ENCODE peak calls at places on chromosomes 7 and 10, in six cellular contexts. B, J, M, C, Z and Q are unnamed samples.

GRCh38 chr10:35639021-35639521 is 3.0 kb downstream of the FZD8 start:
- DNase-seq in C (no peak), B (no peak), J (peak), M (no peak), Z (no peak), Q (no peak)

GRCh38 chr10:51547941-51548340 is 151.5 kb downstream of the CSTF2T start:
- DNase-seq in M (no peak), Z (no peak), J (no peak), B (no peak), C (no peak), Q (no peak)

GRCh38 chr10:86311900-86312299 is 54.7 kb downstream of the GRID1 start:
- DNase-seq in Z (no peak), C (no peak), J (no peak), M (no peak), B (no peak), Q (no peak)

GRCh38 chr7:81175291-81175942 is 256.6 kb upstream of the SEMA3C start:
- DNase-seq in M (no peak), Z (no peak), B (no peak), J (no peak), C (no peak), Q (no peak)

GRCh38 chr10:91536101-91536500 is 96.8 kb downstream of the PPP1R3C start:
- DNase-seq in B (no peak), Z (no peak), C (no peak), J (no peak), M (no peak), Q (peak)

GRCh38 chr10:13412894-13413293 is 64.8 kb upstream of the SEPHS1 start:
- DNase-seq in J (no peak), C (no peak), M (no peak), Z (no peak), B (no peak), Q (no peak)

GRCh38 chr10:53122265-53122664 is 349.7 kb upstream of the MBL2 start:
- DNase-seq in J (no peak), M (no peak), C (no peak), B (no peak), Z (no peak), Q (no peak)

GRCh38 chr10:1754506-1755177 is 17.3 kb upstream of the ADARB2 start:
- DNase-seq in M (no peak), J (no peak), Z (no peak), B (no peak), C (no peak), Q (no peak)

GRCh38 chr7:77707504-77707992 is 11.3 kb downstream of the RSBN1L start:
- DNase-seq in J (no peak), B (no peak), Z (no peak), C (no peak), M (no peak), Q (no peak)

GRCh38 chr10:103584216-103585010 is 90.9 kb downstream of the NEURL1 start:
- DNase-seq in J (no peak), B (no peak), C (no peak), Z (no peak), M (no peak), Q (no peak)

GRCh38 chr10:111392910-111393309 is 316.1 kb downstream of the ADRA2A start:
- DNase-seq in B (no peak), M (no peak), J (no peak), Z (no peak), C (no peak), Q (no peak)

GRCh38 chr7:50662059-50662689 is 97.0 kb upstream of the DDC start:
- DNase-seq in Z (no peak), M (no peak), C (no peak), J (no peak), B (no peak), Q (no peak)

GRCh38 chr10:66910676-66911075 is 15.2 kb upstream of the LRRTM3 start:
- DNase-seq in J (no peak), M (no peak), Z (no peak), B (no peak), C (no peak), Q (no peak)

GRCh38 chr10:44435196-44435595 is 50.3 kb upstream of the CXCL12 start:
- DNase-seq in J (no peak), Z (no peak), M (no peak), C (no peak), B (no peak), Q (no peak)

GRCh38 chr10:112758961-112759360 is 191.1 kb upstream of the TCF7L2 start:
- DNase-seq in C (no peak), Z (no peak), B (no peak), M (no peak), J (no peak), Q (no peak)

GRCh38 chr7:39421661-39422060 is 144.5 kb upstream of the YAE1 start:
- DNase-seq in Z (no peak), C (no peak), M (no peak), B (no peak), J (no peak), Q (no peak)

GRCh38 chr7:101720324-101720723 is 91.2 kb upstream of the MYL10 start:
- DNase-seq in M (no peak), C (no peak), B (no peak), J (no peak), Z (no peak), Q (no peak)

GRCh38 chr10:104120061-104120460 is 1.9 kb upstream of the SFR1 start:
- DNase-seq in C (no peak), J (no peak), B (no peak), Z (no peak), M (no peak), Q (no peak)

GRCh38 chr7:47901542-47901941 is 46.7 kb downstream of the PKD1L1 start:
- DNase-seq in M (no peak), J (no peak), Z (no peak), B (no peak), C (no peak), Q (peak)

GRCh38 chr7:100559127-100559526 is 14.6 kb downstream of the SAP25 start:
- DNase-seq in M (no peak), B (no peak), Z (no peak), J (no peak), C (no peak), Q (no peak)

GRCh38 chr10:96415150-96415895 is 56.5 kb upstream of the OPALIN start:
- DNase-seq in Z (no peak), J (no peak), B (no peak), M (no peak), C (no peak), Q (no peak)

GRCh38 chr10:127905623-127906261 is 1.2 kb upstream of the PTPRE start:
- DNase-seq in M (no peak), C (no peak), Z (no peak), J (no peak), B (no peak), Q (no peak)

GRCh38 chr10:86100581-86101061 is 266.0 kb downstream of the GRID1 start:
- DNase-seq in M (no peak), Z (peak), C (peak), J (peak), B (peak), Q (peak)

GRCh38 chr7:38704751-38705150 is 73.6 kb upstream of the AMPH start:
- DNase-seq in C (no peak), J (no peak), Z (no peak), M (no peak), B (no peak), Q (no peak)

GRCh38 chr7:111987115-111987826 is 218.9 kb downstream of the DOCK4 start:
- DNase-seq in B (no peak), Z (no peak), J (no peak), C (no peak), M (no peak), Q (peak)

GRCh38 chr10:113616244-113617074 is 47.4 kb downstream of the NRAP start:
- DNase-seq in Z (peak), J (peak), C (peak), B (peak), M (no peak), Q (no peak)

GRCh38 chr7:148095066-148095465 is 495.5 kb upstream of the C7orf33 start:
- DNase-seq in M (no peak), Z (no peak), J (no peak), C (no peak), B (no peak), Q (no peak)

GRCh38 chr10:49309691-49310371 is 10.9 kb downstream of the C10orf71 start:
- DNase-seq in Z (no peak), J (no peak), M (peak), C (no peak), B (no peak), Q (no peak)
- TF ChIP-seq SMC3 in Z (no peak), J (no peak), M (no peak), C (no peak), B (no peak), Q (no peak)

GRCh38 chr10:49556723-49557122 is 17.8 kb upstream of the ERCC6 start:
- DNase-seq in B (no peak), M (no peak), C (no peak), J (no peak), Z (no peak), Q (peak)

GRCh38 chr10:49559476-49559875 is 20.6 kb upstream of the ERCC6 start:
- DNase-seq in Z (no peak), B (no peak), C (no peak), M (no peak), J (no peak), Q (no peak)

GRCh38 chr10:49560526-49560925 is 21.6 kb upstream of the ERCC6 start:
- DNase-seq in B (no peak), J (no peak), Z (no peak), C (no peak), M (no peak), Q (no peak)

GRCh38 chr10:49562893-49563292 is 24.0 kb upstream of the ERCC6 start:
- DNase-seq in C (no peak), Z (no peak), M (no peak), J (no peak), B (no peak), Q (peak)

DNA sequence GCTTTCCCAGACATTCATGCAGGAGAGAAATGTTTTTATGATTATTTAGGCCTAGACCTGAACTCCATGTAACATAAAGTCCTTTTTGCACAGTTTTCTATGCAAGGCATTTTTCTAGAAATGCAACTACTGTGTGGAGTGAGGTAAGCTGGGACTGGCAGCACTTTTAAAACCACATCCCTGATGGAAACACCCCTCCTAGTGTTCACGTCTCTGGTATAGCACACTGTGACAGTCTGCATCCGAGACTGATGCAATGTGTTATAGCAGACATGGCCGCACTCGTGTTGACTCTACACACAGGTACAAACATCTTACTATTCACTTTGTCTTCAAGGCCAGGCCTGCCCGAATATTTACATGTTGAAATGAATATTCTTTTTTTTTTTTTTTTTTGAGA is 19.3 kb upstream of the ERCC6 start:
- DNase-seq in B (no peak), Z (no peak), M (no peak), C (no peak), J (no peak), Q (no peak)
- TF ChIP-seq SMC3 in B (no peak), Z (no peak), M (no peak), C (no peak), J (no peak), Q (no peak)

GRCh38 chr10:101535949-101536348 is 52.1 kb downstream of the POLL start:
- DNase-seq in Z (no peak), B (no peak), C (no peak), J (no peak), M (no peak), Q (no peak)
- TF ChIP-seq SMC3 in Z (no peak), B (no peak), C (no peak), J (no peak), M (no peak), Q (no peak)

GRCh38 chr10:26801274-26801673 is 59.5 kb downstream of the ABI1 start:
- DNase-seq in C (no peak), Z (no peak), M (no peak), B (no peak), J (no peak), Q (no peak)
- TF ChIP-seq SMC3 in C (no peak), Z (no peak), M (no peak), B (no peak), J (no peak), Q (no peak)

DNA sequence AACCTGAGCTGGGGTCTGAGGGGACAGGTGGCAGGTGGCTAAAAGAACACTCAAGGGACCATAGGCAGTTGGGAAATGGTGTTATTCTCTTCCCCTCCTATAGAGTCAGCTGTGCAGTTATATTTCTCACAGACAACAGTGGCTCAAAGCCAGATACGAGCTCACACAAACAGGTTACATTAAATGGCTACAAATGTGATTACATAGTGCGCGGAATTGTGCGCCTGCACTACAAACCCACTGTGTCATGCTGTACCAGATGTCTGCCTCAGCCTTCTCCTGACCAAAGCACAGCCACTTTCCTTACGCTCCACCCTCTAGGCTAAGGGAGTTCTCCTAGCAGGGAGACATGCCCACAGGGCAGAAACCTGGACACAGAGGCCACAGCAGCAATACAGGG is 387.2 kb downstream of the CNTNAP2 start:
- DNase-seq in M (no peak), C (no peak), J (no peak), B (no peak), Z (no peak), Q (no peak)
- TF ChIP-seq SMC3 in M (no peak), C (no peak), J (no peak), B (no peak), Z (no peak), Q (no peak)